ENCODE peak calls at places on chromosomes 1 and 21, in seven cellular contexts. O is nucleus accumbens; P is activated B cell treated with CpG ODN at 0.5 μM for 24 hours; R is activated CD4-positive, CD25-positive, alpha-beta regulatory T cell; Y is AG08395; L is GM03348; H is HCEC 1CT. J is an unnamed sample.

GRCh38 chr21:46116846-46117585 is 19.1 kb downstream of the COL6A2 start:
- DNase-seq in R (no peak), P (peak; percentile 14), H (no peak), O (no peak), Y (peak; percentile 48), L (no peak), J (no peak)

GRCh38 chr1:936865-937264 is 13.1 kb downstream of the SAMD11 start:
- DNase-seq in R (no peak), H (no peak), O (no peak), P (no peak), L (no peak), Y (no peak), J (no peak)

GRCh38 chr1:209926045-209926444 is 12.0 kb upstream of the SYT14 start:
- DNase-seq in R (no peak), L (peak; percentile 76), O (no peak), P (no peak), H (peak; percentile 87), Y (peak; percentile 75), J (no peak)

GRCh38 chr1:177944673-177945014 is 25.2 kb downstream of the SEC16B start:
- DNase-seq in O (no peak), R (no peak), P (no peak), H (no peak), Y (no peak), L (no peak), J (no peak)

GRCh38 chr1:6884652-6885153 is 99.4 kb downstream of the CAMTA1 start:
- DNase-seq in R (no peak), L (no peak), H (no peak), P (no peak), Y (no peak), O (no peak), J (no peak)

GRCh38 chr1:30603081-30603858 is 120.1 kb downstream of the MATN1 start:
- DNase-seq in O (no peak), Y (no peak), P (no peak), L (no peak), R (no peak), H (no peak), J (no peak)

GRCh38 chr21:33984021-33984481 is 68.4 kb upstream of the ATP5PO start:
- DNase-seq in P (no peak), R (no peak), H (no peak), O (no peak), L (no peak), Y (no peak), J (no peak)

GRCh38 chr1:230165526-230165925 is 98.5 kb downstream of the GALNT2 start:
- DNase-seq in R (no peak), O (no peak), H (no peak), L (no peak), P (no peak), Y (no peak), J (no peak)

GRCh38 chr1:59156526-59157196 is 140.2 kb upstream of the FGGY start:
- DNase-seq in L (no peak), Y (no peak), R (no peak), O (no peak), P (no peak), H (no peak), J (no peak)

GRCh38 chr1:45864124-45864721 is 60.8 kb downstream of the MAST2 start:
- DNase-seq in P (no peak), Y (peak; percentile 4), O (no peak), R (no peak), L (no peak), H (peak; percentile 27), J (no peak)

GRCh38 chr1:86068841-86069756 is 87.5 kb downstream of the COL24A1 start:
- DNase-seq in Y (no peak), O (no peak), H (peak; percentile 58), P (no peak), L (no peak), R (no peak), J (no peak)

GRCh38 chr21:45547211-45547900 is 5.1 kb upstream of the SLC19A1 start:
- DNase-seq in Y (no peak), H (no peak), O (no peak), L (no peak), R (no peak), P (no peak), J (no peak)

GRCh38 chr21:34227386-34227852 is 136.4 kb upstream of the KCNE2 start:
- DNase-seq in Y (no peak), L (peak; percentile 13), R (no peak), O (no peak), H (no peak), P (no peak), J (no peak)

GRCh38 chr1:156893048-156893953 is at the start of gene PEAR1:
- DNase-seq in Y (no peak), P (no peak), L (peak; percentile 43), R (no peak), H (no peak), O (no peak), J (no peak)

GRCh38 chr1:151816964-151817730 is 11.9 kb upstream of the LINGO4 start:
- DNase-seq in P (no peak), H (no peak), L (no peak), R (no peak), O (no peak), Y (no peak), J (no peak)

GRCh38 chr1:164558461-164559341 is at the start of gene PBX1:
- DNase-seq in H (peak; percentile 99), O (peak; percentile 97), Y (peak; percentile 98), P (peak; percentile 30), L (peak; percentile 99), R (no peak), J (peak; percentile 99)

GRCh38 chr1:47418681-47419272 is 2.7 kb downstream of the FOXE3 start:
- DNase-seq in H (no peak), Y (no peak), O (no peak), R (no peak), L (no peak), P (no peak), J (no peak)

GRCh38 chr1:167056529-167057296 is 33.5 kb downstream of the GPA33 start:
- DNase-seq in O (no peak), R (no peak), Y (no peak), L (no peak), H (no peak), P (no peak), J (no peak)

GRCh38 chr1:20728371-20729154 is 3.9 kb downstream of the SH2D5 start:
- DNase-seq in Y (no peak), R (no peak), L (no peak), H (no peak), P (no peak), O (no peak), J (no peak)

GRCh38 chr1:16130827-16131226 is 25.0 kb downstream of the EPHA2 start:
- DNase-seq in P (no peak), L (no peak), H (no peak), Y (no peak), O (no peak), R (no peak), J (no peak)

GRCh38 chr1:9066945-9067807 is 2.3 kb downstream of the SLC2A5 start:
- DNase-seq in R (no peak), O (peak; percentile 8), L (peak; percentile 90), P (no peak), Y (peak; percentile 91), H (peak; percentile 91), J (no peak)

GRCh38 chr1:29939086-29939485 is 702.8 kb downstream of the PTPRU start:
- DNase-seq in L (no peak), O (no peak), P (no peak), H (no peak), Y (no peak), R (no peak), J (peak; percentile 14)

GRCh38 chr1:18973446-18973955 is 17.0 kb upstream of the IFFO2 start:
- DNase-seq in P (no peak), Y (no peak), R (no peak), L (no peak), H (no peak), O (no peak), J (no peak)

GRCh38 chr1:236868625-236869467 is 73.8 kb downstream of the MTR start:
- DNase-seq in Y (peak; percentile 69), R (peak; percentile 5), O (no peak), L (peak; percentile 55), H (peak; percentile 36), P (no peak), J (no peak)

J was measured in putamen.